ENCODE peak calls at places on chromosomes 11 and 22, in four cellular contexts. X, F, D and N are unnamed samples.

GRCh38 chr11:1382831-1383607 is 6.7 kb upstream of the BRSK2 start:
- DNase-seq in X (no peak), F (peak), D (peak), N (peak)

GRCh38 chr11:17351510-17352176 is at the start of gene NCR3LG1:
- DNase-seq in X (peak), F (peak), D (peak), N (no peak)

GRCh38 chr22:44181033-44181911 is 547 bp downstream of the PARVG start:
- DNase-seq in X (no peak), F (no peak), D (peak), N (no peak)

GRCh38 chr22:48284671-48285070 is 1522.2 kb downstream of the TBC1D22A start:
- DNase-seq in X (no peak), F (no peak), D (no peak), N (no peak)

GRCh38 chr22:50296658-50297490 is 10.6 kb downstream of the PLXNB2 start:
- DNase-seq in X (no peak), F (no peak), D (no peak), N (no peak)

GRCh38 chr22:26949193-26949592 is 291.8 kb downstream of the MIAT start:
- DNase-seq in X (no peak), F (peak), D (peak), N (peak)

GRCh38 chr11:62444835-62445234 is 26.0 kb downstream of the SCGB1A1 start:
- DNase-seq in X (no peak), F (no peak), D (no peak), N (no peak)

GRCh38 chr11:15874699-15875098 is 481.6 kb downstream of the SOX6 start:
- DNase-seq in X (no peak), F (no peak), D (no peak), N (no peak)

GRCh38 chr11:101880208-101880607 is 34.6 kb upstream of the CEP126 start:
- DNase-seq in X (peak), F (peak), D (no peak), N (no peak)

GRCh38 chr11:95089620-95090542 is at the start of gene ENDOD1:
- DNase-seq in X (no peak), F (peak), D (peak), N (peak)

GRCh38 chr22:33919591-33920501 is at the start of gene LARGE1:
- DNase-seq in X (no peak), F (no peak), D (peak), N (peak)

GRCh38 chr11:46491661-46492331 is 100.2 kb upstream of the CHRM4 start:
- DNase-seq in X (no peak), F (no peak), D (no peak), N (no peak)

GRCh38 chr11:100640646-100641045 is 46.4 kb upstream of the ARHGAP42 start:
- DNase-seq in X (no peak), F (no peak), D (no peak), N (no peak)

GRCh38 chr22:25987948-25988347 is 181.3 kb upstream of the SEZ6L start:
- DNase-seq in X (no peak), F (no peak), D (no peak), N (no peak)

GRCh38 chr11:44812971-44813370 is 86.2 kb downstream of the TSPAN18 start:
- DNase-seq in X (no peak), F (no peak), D (no peak), N (no peak)

GRCh38 chr22:33658775-33659174 is 261.5 kb downstream of the LARGE1 start:
- DNase-seq in X (no peak), F (peak), D (no peak), N (no peak)

GRCh38 chr22:38397189-38398097 is 57.6 kb downstream of the KCNJ4 start:
- DNase-seq in X (no peak), F (no peak), D (peak), N (peak)

GRCh38 chr11:107587306-107587979 is 3.5 kb upstream of the ELMOD1 start:
- DNase-seq in X (no peak), F (no peak), D (no peak), N (peak)

GRCh38 chr22:36770946-36771340 is 5.0 kb downstream of the IFT27 start:
- DNase-seq in X (no peak), F (no peak), D (no peak), N (no peak)

GRCh38 chr11:70915158-70915795 is 337.1 kb downstream of the SHANK2 start:
- DNase-seq in X (no peak), F (no peak), D (peak), N (no peak)

GRCh38 chr11:65653229-65654225 is 9.2 kb downstream of the RELA start:
- DNase-seq in X (no peak), F (no peak), D (no peak), N (no peak)

GRCh38 chr11:75721852-75722668 is 4.4 kb downstream of the MOGAT2 start:
- DNase-seq in X (no peak), F (no peak), D (no peak), N (no peak)

GRCh38 chr11:11916981-11917399 is 75.2 kb downstream of the USP47 start:
- DNase-seq in X (peak), F (peak), D (no peak), N (peak)

GRCh38 chr11:60338053-60338452 is 11.0 kb downstream of the MS4A6E start:
- DNase-seq in X (no peak), F (no peak), D (no peak), N (no peak)

GRCh38 chr11:34021977-34022735 is 29.4 kb upstream of the CAPRIN1 start:
- DNase-seq in X (no peak), F (no peak), D (no peak), N (no peak)

GRCh38 chr22:46237453-46238158 is 12.5 kb downstream of the CDPF1 start:
- DNase-seq in X (no peak), F (no peak), D (no peak), N (no peak)

GRCh38 chr11:70364745-70365535 is 33.4 kb upstream of the CTTN start:
- DNase-seq in X (no peak), F (no peak), D (no peak), N (no peak)

GRCh38 chr11:61507962-61508824 is at the start of gene LRRC10B:
- DNase-seq in X (no peak), F (no peak), D (peak), N (peak)

GRCh38 chr22:30301995-30302809 is 12.9 kb upstream of the CASTOR1 start:
- DNase-seq in X (no peak), F (no peak), D (no peak), N (no peak)

GRCh38 chr11:95764267-95764898 is 25.2 kb downstream of the FAM76B start:
- DNase-seq in X (no peak), F (no peak), D (no peak), N (no peak)

GRCh38 chr11:46369458-46370152 is 11.9 kb upstream of the MDK start:
- DNase-seq in X (no peak), F (peak), D (no peak), N (peak)

GRCh38 chr11:34181254-34181653 is 75.8 kb downstream of the NAT10 start:
- DNase-seq in X (no peak), F (no peak), D (peak), N (no peak)

GRCh38 chr11:132234878-132235277 is 864.5 kb downstream of the NTM start:
- DNase-seq in X (peak), F (peak), D (no peak), N (no peak)

GRCh38 chr11:114482114-114482513 is 42.8 kb downstream of the REXO2 start:
- DNase-seq in X (no peak), F (no peak), D (no peak), N (no peak)

GRCh38 chr11:66619080-66619554 is 2.7 kb downstream of the RBM14 start:
- DNase-seq in X (no peak), F (peak), D (no peak), N (no peak)

GRCh38 chr11:110565344-110565684 is 135.6 kb downstream of the FDX1 start:
- DNase-seq in X (no peak), F (peak), D (no peak), N (no peak)

GRCh38 chr11:19917069-19917468 is 204.4 kb downstream of the NAV2 start:
- DNase-seq in X (no peak), F (no peak), D (no peak), N (no peak)

GRCh38 chr11:57406337-57406904 is 16.0 kb upstream of the PRG2 start:
- DNase-seq in X (peak), F (no peak), D (no peak), N (peak)

GRCh38 chr22:27063381-27063780 is 406.0 kb downstream of the MIAT start:
- DNase-seq in X (no peak), F (no peak), D (no peak), N (no peak)

DNA sequence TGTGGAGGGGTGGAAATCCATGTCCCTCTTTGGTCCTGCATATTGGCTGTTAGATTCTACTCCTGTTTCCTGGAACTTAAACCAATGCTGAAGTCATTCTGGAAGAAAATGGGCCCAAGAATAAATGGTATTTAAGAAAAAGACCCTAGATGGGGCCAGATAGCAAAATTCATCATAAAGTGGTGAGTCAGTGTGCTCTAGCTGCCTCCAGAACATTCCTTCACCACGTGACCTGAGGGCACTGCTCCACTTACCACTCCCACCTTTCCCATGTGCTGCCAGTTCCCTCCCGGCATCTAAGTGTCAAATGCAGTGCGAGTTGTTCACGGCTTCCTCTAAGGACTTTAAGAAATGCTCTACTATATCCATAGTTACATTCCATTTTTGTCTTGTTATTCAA is 30.9 kb upstream of the NAP1L4 start:
- DNase-seq in X (no peak), F (peak), D (no peak), N (no peak)
- H3K4me3 ChIP-seq in X (no peak), F (no peak), D (no peak), N (no peak)

GRCh38 chr11:10731064-10731680 is 19.9 kb upstream of the CTR9 start:
- DNase-seq in X (no peak), F (no peak), D (no peak), N (no peak)

GRCh38 chr11:10727259-10727851 is 23.7 kb upstream of the CTR9 start:
- DNase-seq in X (no peak), F (no peak), D (no peak), N (peak)

GRCh38 chr11:10730151-10730550 is 20.9 kb upstream of the CTR9 start:
- DNase-seq in X (no peak), F (no peak), D (no peak), N (no peak)

GRCh38 chr11:10728154-10728553 is 22.9 kb upstream of the CTR9 start:
- DNase-seq in X (no peak), F (no peak), D (no peak), N (no peak)

DNA sequence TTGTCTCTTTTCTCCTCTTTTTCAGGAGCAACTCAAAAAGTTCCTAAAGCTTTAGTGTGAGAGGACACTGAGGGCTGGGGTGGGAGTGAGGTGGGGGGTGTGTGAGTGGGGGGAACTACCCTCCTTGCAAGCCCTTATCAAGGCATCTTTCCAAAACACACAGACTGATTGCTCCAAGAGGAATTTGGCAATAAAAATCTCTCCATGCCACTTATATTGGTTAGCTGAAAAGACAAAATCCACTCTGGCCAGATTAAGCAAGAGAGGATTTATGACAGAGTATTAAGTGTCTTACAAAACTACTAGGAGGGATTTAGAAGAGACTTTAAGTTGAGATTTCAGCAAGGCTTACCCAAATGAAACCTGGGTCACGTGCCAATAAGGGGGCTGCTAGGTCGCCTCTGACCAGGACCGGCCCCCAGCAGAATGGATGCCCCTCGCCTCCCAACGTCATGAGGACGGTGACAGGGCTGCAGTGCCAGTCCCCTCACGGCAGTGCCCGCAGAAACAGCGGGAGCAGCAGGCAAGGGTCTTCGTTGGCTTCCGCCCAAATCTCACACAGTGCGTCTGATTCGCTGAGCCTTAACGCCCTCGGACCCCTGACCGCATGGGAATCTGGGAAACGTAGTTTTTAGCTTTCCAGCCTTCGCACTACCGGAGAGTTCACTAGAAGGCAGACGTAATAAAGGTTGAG is 22.1 kb upstream of the CTR9 start:
- DNase-seq in X (no peak), F (no peak), D (no peak), N (no peak)
- H3K4me3 ChIP-seq in X (no peak), F (peak), D (no peak), N (no peak)

DNA sequence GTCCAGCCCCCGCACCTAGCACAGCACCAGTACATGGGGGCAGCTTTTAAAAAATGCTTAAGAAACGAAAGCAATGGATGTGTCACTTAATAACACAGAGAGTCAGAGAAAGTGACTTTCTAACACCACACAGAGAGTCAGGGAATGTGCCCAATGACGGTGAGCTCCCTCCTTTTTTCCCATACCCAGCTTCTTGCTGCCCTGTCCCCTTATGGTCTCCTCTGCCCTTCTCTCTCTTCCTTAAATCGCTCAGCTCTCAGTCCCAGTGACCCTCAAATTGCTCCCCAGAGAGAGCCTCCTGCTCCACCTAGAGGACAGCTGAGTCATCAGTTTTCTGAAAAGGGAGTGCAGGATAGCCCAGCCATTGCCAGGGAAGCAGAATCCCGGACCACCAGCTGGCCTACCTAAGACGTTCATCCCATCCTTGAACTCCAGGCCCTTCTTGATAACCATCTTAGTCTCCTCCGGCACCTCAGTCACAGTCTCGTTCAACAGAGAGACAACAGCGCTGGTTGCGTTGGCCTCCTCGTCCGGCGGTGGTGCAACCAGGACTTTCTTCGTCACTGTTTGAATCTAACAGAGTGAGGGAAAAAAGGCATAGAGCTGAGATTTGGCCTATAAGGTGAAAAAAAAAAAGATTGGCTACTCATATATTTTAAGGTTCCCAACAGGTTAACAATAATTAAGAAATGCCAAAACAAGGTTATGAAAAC is 113.5 kb downstream of the SLC1A2 start:
- DNase-seq in X (no peak), F (peak), D (no peak), N (peak)
- H3K4me3 ChIP-seq in X (no peak), F (no peak), D (no peak), N (no peak)

GRCh38 chr11:282171-282570 is 4.0 kb downstream of the NLRP6 start:
- DNase-seq in X (no peak), F (no peak), D (peak), N (no peak)

GRCh38 chr11:279966-280761 is 2.0 kb downstream of the NLRP6 start:
- DNase-seq in X (no peak), F (no peak), D (no peak), N (peak)

GRCh38 chr11:279040-279965 is 1.1 kb downstream of the NLRP6 start:
- DNase-seq in X (no peak), F (no peak), D (no peak), N (no peak)

GRCh38 chr11:281486-282161 is 3.4 kb downstream of the NLRP6 start:
- DNase-seq in X (no peak), F (no peak), D (peak), N (no peak)

DNA sequence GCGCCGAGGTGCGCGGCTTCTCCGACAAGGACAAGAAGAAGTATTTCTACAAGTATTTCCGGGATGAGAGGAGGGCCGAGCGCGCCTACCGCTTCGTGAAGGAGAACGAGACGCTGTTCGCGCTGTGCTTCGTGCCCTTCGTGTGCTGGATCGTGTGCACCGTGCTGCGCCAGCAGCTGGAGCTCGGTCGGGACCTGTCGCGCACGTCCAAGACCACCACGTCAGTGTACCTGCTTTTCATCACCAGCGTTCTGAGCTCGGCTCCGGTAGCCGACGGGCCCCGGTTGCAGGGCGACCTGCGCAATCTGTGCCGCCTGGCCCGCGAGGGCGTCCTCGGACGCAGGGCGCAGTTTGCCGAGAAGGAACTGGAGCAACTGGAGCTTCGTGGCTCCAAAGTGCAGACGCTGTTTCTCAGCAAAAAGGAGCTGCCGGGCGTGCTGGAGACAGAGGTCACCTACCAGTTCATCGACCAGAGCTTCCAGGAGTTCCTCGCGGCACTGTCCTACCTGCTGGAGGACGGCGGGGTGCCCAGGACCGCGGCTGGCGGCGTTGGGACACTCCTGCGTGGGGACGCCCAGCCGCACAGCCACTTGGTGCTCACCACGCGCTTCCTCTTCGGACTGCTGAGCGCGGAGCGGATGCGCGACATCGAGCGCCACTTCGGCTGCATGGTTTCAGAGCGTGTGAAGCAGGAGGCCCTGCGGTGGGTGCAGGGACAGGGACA is 2.7 kb downstream of the NLRP6 start:
- DNase-seq in X (no peak), F (no peak), D (peak), N (no peak)
- H3K4me3 ChIP-seq in X (no peak), F (no peak), D (no peak), N (no peak)

GRCh38 chr11:134014502-134014901 is 54.4 kb upstream of the JAM3 start:
- DNase-seq in X (no peak), F (no peak), D (no peak), N (no peak)

GRCh38 chr11:134003792-134004405 is 47.1 kb upstream of the IGSF9B start:
- DNase-seq in X (no peak), F (no peak), D (no peak), N (no peak)

GRCh38 chr11:134004406-134005197 is 47.8 kb upstream of the IGSF9B start:
- DNase-seq in X (no peak), F (no peak), D (peak), N (no peak)

GRCh38 chr11:134013518-134013917 is 55.4 kb upstream of the JAM3 start:
- DNase-seq in X (no peak), F (no peak), D (no peak), N (no peak)

GRCh38 chr11:134008593-134008992 is 51.8 kb upstream of the IGSF9B start:
- DNase-seq in X (no peak), F (no peak), D (no peak), N (no peak)
- H3K4me3 ChIP-seq in X (no peak), F (no peak), D (no peak), N (no peak)

GRCh38 chr11:22194907-22195306 is 2.0 kb downstream of the ANO5 start:
- DNase-seq in X (no peak), F (no peak), D (no peak), N (no peak)
- H3K4me3 ChIP-seq in X (no peak), F (no peak), D (no peak), N (no peak)

GRCh38 chr11:78268516-78269410 is 80.0 kb downstream of the USP35 start:
- DNase-seq in X (no peak), F (no peak), D (no peak), N (no peak)

GRCh38 chr11:78261869-78262637 is 73.3 kb downstream of the USP35 start:
- DNase-seq in X (no peak), F (no peak), D (no peak), N (no peak)

GRCh38 chr11:78262710-78263109 is 74.0 kb downstream of the USP35 start:
- DNase-seq in X (no peak), F (no peak), D (no peak), N (no peak)

GRCh38 chr11:78265326-78265725 is 76.6 kb downstream of the USP35 start:
- DNase-seq in X (no peak), F (no peak), D (no peak), N (no peak)

GRCh38 chr11:78266451-78266850 is 77.7 kb downstream of the USP35 start:
- DNase-seq in X (no peak), F (no peak), D (no peak), N (no peak)
- H3K4me3 ChIP-seq in X (no peak), F (no peak), D (no peak), N (no peak)

DNA sequence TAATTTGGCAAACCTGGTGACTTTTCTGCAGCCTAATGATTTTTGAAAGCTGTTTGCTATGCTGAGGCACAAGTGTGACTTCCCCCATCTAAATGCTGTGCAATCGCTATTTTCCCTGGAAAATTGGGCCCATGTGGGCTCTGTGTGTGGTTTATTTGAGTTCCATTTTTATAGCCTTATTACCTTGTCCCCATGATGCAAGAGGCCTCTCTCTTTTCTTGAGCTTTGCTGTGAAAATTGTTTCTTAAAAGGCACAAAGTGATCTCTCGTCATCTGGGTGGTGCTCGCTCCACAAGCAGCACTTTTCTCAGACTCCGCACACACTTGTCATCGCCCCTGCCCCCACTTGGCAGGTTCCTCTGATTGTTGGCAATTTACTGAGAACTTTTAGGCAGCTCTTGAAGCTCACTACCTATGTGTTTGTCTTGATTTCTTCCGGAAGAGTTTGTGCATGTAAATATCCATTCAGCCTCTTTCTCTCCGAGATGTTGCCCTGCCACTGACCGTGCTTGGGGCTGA is 24.9 kb downstream of the BMAL1 start:
- DNase-seq in X (no peak), F (no peak), D (no peak), N (no peak)
- H3K4me3 ChIP-seq in X (no peak), F (no peak), D (no peak), N (no peak)